ENCODE peak calls at places on chromosome 1, in five cellular contexts. L is esophagus squamous epithelium, R is transverse colon, O is HepG2, W is HCT116. Z is an unnamed sample.

GRCh38 chr1:35708952-35709351 is 9.7 kb downstream of the C1orf216 start:
- DNase-seq in L (no peak), R (no peak), O (no peak), W (no peak), Z (no peak)

GRCh38 chr1:65691152-65691900 is 101.4 kb upstream of the PDE4B start:
- DNase-seq in L (no peak), R (no peak), O (no peak), W (no peak), Z (no peak)

GRCh38 chr1:246373828-246374569 is 133.1 kb downstream of the SMYD3 start:
- DNase-seq in L (no peak), R (no peak), O (no peak), W (no peak), Z (no peak)

GRCh38 chr1:67674260-67675011 is 10.6 kb upstream of the GADD45A start:
- DNase-seq in L (no peak), R (peak; percentile 24), O (no peak), W (no peak), Z (peak; percentile 30)

GRCh38 chr1:155186955-155187891 is 13.6 kb downstream of the TRIM46 start:
- DNase-seq in L (no peak), R (no peak), O (no peak), W (no peak), Z (no peak)

GRCh38 chr1:74771913-74772515 is 39.1 kb downstream of the TYW3 start:
- DNase-seq in L (no peak), R (no peak), O (peak; percentile 51), W (peak; percentile 22), Z (no peak)

GRCh38 chr1:65011983-65012382 is 45.6 kb upstream of the JAK1 start:
- DNase-seq in L (no peak), R (no peak), O (no peak), W (no peak), Z (no peak)

GRCh38 chr1:22829001-22829989 is 118.7 kb downstream of the EPHB2 start:
- DNase-seq in L (no peak), R (no peak), O (no peak), W (no peak), Z (no peak)

GRCh38 chr1:155188268-155188667 is 14.6 kb downstream of the TRIM46 start:
- DNase-seq in L (no peak), R (no peak), O (no peak), W (no peak), Z (no peak)

GRCh38 chr1:1092890-1093609 is 18.9 kb upstream of the RNF223 start:
- DNase-seq in L (no peak), R (peak; percentile 4), O (no peak), W (no peak), Z (no peak)

GRCh38 chr1:25654109-25654660 is 37.6 kb downstream of the MAN1C1 start:
- DNase-seq in L (no peak), R (no peak), O (no peak), W (no peak), Z (no peak)

GRCh38 chr1:243268284-243268653 is 12.4 kb downstream of the SDCCAG8 start:
- DNase-seq in L (no peak), R (no peak), O (no peak), W (peak; percentile 84), Z (no peak)

GRCh38 chr1:243799908-243800307 is 50.1 kb downstream of the AKT3 start:
- DNase-seq in L (no peak), R (no peak), O (no peak), W (no peak), Z (no peak)

GRCh38 chr1:20702416-20702815 is 15.4 kb downstream of the KIF17 start:
- DNase-seq in L (no peak), R (no peak), O (no peak), W (no peak), Z (no peak)

GRCh38 chr1:46557403-46557802 is 6.0 kb upstream of the KNCN start:
- DNase-seq in L (no peak), R (no peak), O (no peak), W (no peak), Z (no peak)

GRCh38 chr1:225329041-225329440 is 98.8 kb downstream of the LBR start:
- DNase-seq in L (no peak), R (no peak), O (peak; percentile 2), W (no peak), Z (no peak)

GRCh38 chr1:235908742-235909520 is 42.2 kb upstream of the LYST start:
- DNase-seq in L (no peak), R (no peak), O (no peak), W (peak; percentile 51), Z (no peak)

GRCh38 chr1:11529330-11529729 is 50.4 kb downstream of the DISP3 start:
- DNase-seq in L (no peak), R (no peak), O (no peak), W (no peak), Z (no peak)

GRCh38 chr1:143735764-143736461 is 235.9 kb downstream of the FAM72C start:
- DNase-seq in L (no peak), R (no peak), O (no peak), W (no peak), Z (peak; percentile 15)

GRCh38 chr1:35894183-35894582 is 11.2 kb downstream of the AGO1 start:
- DNase-seq in L (peak; percentile 8), R (no peak), O (no peak), W (no peak), Z (no peak)

GRCh38 chr1:9455487-9456237 is 83.6 kb upstream of the SLC25A33 start:
- DNase-seq in L (no peak), R (peak; percentile 72), O (peak; percentile 61), W (peak; percentile 24), Z (no peak)

GRCh38 chr1:197355248-197355995 is 87.4 kb downstream of the CRB1 start:
- DNase-seq in L (no peak), R (no peak), O (no peak), W (no peak), Z (no peak)

GRCh38 chr1:63323866-63324778 is 1.8 kb downstream of the FOXD3 start:
- DNase-seq in L (no peak), R (no peak), O (no peak), W (no peak), Z (no peak)

GRCh38 chr1:167689569-167689925 is 32.2 kb upstream of the MPZL1 start:
- DNase-seq in L (no peak), R (no peak), O (peak; percentile 20), W (no peak), Z (no peak)

GRCh38 chr1:11062965-11063401 is 3.2 kb upstream of the SRM start:
- DNase-seq in L (no peak), R (no peak), O (no peak), W (no peak), Z (no peak)

GRCh38 chr1:94907161-94907560 is 19.7 kb downstream of the CNN3 start:
- DNase-seq in L (no peak), R (no peak), O (no peak), W (no peak), Z (no peak)

GRCh38 chr1:58805716-58806571 is 22.1 kb upstream of the JUN start:
- DNase-seq in L (no peak), R (no peak), O (peak; percentile 36), W (no peak), Z (no peak)

GRCh38 chr1:63148825-63149645 is 173.3 kb upstream of the FOXD3 start:
- DNase-seq in L (no peak), R (no peak), O (peak; percentile 32), W (peak; percentile 40), Z (no peak)

DNA sequence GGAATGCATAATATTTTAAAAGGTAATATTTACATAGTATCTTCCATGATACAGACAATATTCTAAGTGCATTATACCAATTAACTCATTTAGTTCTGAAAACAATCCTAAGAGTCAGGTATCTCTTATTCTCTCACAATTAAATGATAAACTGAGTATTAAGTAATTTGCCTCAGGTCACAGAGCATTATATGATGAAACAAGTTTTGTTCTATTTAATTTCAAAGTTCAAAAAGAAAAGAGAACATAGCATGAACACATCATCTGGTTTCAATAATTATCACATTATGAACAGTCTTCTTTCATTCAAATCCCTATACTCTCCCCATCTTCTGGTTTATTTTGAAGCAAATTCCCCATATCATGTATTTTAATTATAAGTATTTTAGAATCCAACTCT is 927.5 kb downstream of the ADGRL2 start:
- DNase-seq in L (no peak), R (no peak), O (no peak), W (no peak), Z (no peak)
- H3K27ac ChIP-seq in L (no peak overlapping the region), R (no peak overlapping the region), O (no peak overlapping the region), W (no peak overlapping the region), Z (no peak overlapping the region)

GRCh38 chr1:31957701-31958674 is 19.8 kb upstream of the PTP4A2 start:
- DNase-seq in L (no peak), R (no peak), O (no peak), W (no peak), Z (no peak)

GRCh38 chr1:31955917-31956736 is 18.0 kb upstream of the PTP4A2 start:
- DNase-seq in L (peak; percentile 57), R (peak; percentile 86), O (peak; percentile 70), W (peak; percentile 44), Z (peak; percentile 81)

GRCh38 chr1:31951276-31951675 is 13.1 kb upstream of the PTP4A2 start:
- DNase-seq in L (no peak), R (no peak), O (no peak), W (no peak), Z (no peak)

GRCh38 chr1:31952825-31953220 is 14.7 kb upstream of the PTP4A2 start:
- DNase-seq in L (no peak), R (no peak), O (no peak), W (no peak), Z (no peak)

GRCh38 chr1:31954607-31955283 is 16.6 kb upstream of the PTP4A2 start:
- DNase-seq in L (no peak), R (peak; percentile 82), O (peak; percentile 56), W (peak; percentile 66), Z (peak; percentile 60)
- TF ChIP-seq POLR2A in L (peak; percentile 57), R (no peak), O (no peak), W (no peak), Z (peak; percentile 39)

DNA sequence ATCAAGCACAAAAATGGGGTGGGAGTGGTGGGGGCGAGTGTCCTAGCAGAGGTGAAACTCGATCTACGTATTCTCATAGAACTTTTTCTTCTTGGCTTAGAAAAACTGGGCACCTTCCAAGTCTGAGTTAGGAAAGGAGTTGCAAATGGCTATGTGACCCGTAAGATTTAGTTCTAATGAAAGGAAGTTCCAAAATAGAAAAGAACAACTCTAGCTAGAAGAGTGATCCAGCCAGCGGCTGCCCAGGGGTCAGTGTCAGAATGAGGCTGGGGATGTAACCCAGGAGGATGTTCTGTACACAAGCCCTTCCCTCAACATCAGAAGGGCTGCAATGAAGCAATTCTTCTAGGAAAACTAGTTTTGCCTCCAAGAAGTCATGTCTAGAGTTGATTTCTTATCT is 5.2 kb downstream of the MTARC1 start:
- DNase-seq in L (no peak), R (no peak), O (no peak), W (no peak), Z (no peak)
- H3K27ac ChIP-seq in L (peak overlapping the region; percentile 56), R (peak overlapping the region; percentile 45), O (no peak overlapping the region), W (no peak overlapping the region), Z (no peak overlapping the region)

DNA sequence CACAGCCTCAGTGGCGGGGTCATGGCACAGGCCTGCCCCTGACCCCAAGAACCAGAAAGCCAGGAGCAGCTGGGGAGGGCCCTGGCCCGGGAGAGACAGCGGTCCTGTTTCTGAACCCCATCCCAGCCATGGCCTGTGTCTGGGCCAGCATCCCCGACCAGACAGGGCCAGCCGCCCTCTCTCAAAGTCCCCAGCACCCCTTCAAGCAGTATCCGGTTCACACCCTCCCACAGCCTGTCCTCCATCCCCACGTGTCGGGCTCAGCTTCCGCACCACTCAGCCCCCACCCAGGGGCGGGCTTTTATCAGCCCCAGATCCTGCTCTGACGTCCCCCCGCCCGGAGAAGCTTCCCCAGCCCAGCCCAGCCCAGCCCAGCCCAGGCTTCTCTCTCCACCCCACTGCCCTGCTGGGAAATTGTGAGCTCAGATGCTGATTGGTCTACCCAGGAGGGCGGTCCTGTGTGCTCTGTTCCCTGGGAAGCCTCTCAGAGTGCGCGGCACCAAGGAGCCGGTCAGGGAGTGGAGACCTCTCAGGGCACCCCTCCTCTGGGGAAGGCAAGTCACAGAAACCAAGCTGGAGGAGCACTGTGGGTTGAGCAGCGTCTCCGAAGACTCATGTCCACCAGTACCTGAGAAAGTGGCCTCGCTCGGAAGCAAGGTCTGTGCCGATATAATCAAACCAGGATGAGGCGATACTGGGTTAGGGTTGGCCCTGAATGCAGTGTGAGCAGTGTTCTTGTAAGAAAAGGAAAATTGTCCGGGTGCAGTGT is 4.7 kb upstream of the FAAP20 start:
- DNase-seq in L (no peak), R (peak; percentile 92), O (peak; percentile 63), W (peak; percentile 74), Z (peak; percentile 84)
- TF ChIP-seq POLR2A in L (peak; percentile 69), R (peak; percentile 86), O (no peak), W (peak; percentile 74), Z (peak; percentile 59)